ENCODE peak calls at places on chromosomes 3 and 15, in four cellular contexts. Z, I, F and B are unnamed samples. For H3K27me3 and H3K36me3, the result is how much of the 10 kb centered on the place peaks cover.

GRCh38 chr15:50627351-50628055 is 59.1 kb downstream of the TRPM7 start:
- DNase-seq in Z (peak), I (no peak), F (no peak), B (no peak)

GRCh38 chr15:91017716-91018115 is 4.7 kb downstream of the VPS33B start:
- DNase-seq in Z (no peak), I (no peak), F (no peak), B (no peak)

GRCh38 chr15:69469467-69470191 is 17.0 kb downstream of the RPLP1 start:
- DNase-seq in Z (no peak), I (no peak), F (no peak), B (no peak)

GRCh38 chr15:41517895-41518449 is 4.3 kb upstream of the LTK start:
- DNase-seq in Z (no peak), I (no peak), F (no peak), B (no peak)

GRCh38 chr3:122513386-122514122 is 1.2 kb downstream of the KPNA1 start:
- DNase-seq in Z (peak), I (no peak), F (no peak), B (no peak)

GRCh38 chr15:91101356-91101920 is 1.4 kb downstream of the SV2B start:
- DNase-seq in Z (no peak), I (no peak), F (no peak), B (no peak)

GRCh38 chr15:69557340-69558137 is 104.9 kb downstream of the RPLP1 start:
- DNase-seq in Z (peak), I (no peak), F (peak), B (no peak)

GRCh38 chr3:124261301-124261700 is 269.4 kb upstream of the ROPN1 start:
- DNase-seq in Z (no peak), I (no peak), F (peak), B (no peak)

GRCh38 chr3:186754006-186754405 is 29.4 kb upstream of the EIF4A2 start:
- DNase-seq in Z (peak), I (no peak), F (no peak), B (no peak)

GRCh38 chr3:132657869-132658747 is 1.5 kb downstream of the ACAD11 start:
- DNase-seq in Z (no peak), I (no peak), F (no peak), B (no peak)

GRCh38 chr15:27418729-27419128 is 447.7 kb downstream of the GABRG3 start:
- DNase-seq in Z (no peak), I (no peak), F (no peak), B (peak)

GRCh38 chr3:99681976-99682375 is 43.6 kb downstream of the COL8A1 start:
- DNase-seq in Z (no peak), I (no peak), F (no peak), B (no peak)

GRCh38 chr3:97889814-97890213 is 68.0 kb downstream of the CRYBG3 start:
- DNase-seq in Z (no peak), I (no peak), F (no peak), B (no peak)

DNA sequence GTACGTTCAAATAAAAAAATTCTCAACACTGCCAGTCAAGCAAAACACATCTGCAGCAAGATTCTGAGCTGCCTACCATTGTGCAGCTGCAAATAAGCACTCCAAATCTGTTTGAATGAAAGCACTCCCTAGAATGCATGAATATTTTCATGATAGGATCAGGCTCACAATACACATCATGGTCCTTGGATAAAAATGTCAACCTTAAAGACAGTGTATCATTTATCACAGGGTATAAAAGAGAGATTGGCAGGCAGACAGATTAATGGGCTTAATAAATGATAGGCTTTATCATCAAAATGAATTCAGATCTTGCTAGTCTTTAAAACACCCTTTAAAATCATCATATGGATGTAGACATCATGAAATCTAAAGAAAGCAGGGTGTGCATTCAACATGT is 9.2 kb downstream of the RYR3 start:
- DNase-seq in Z (no peak), I (no peak), F (no peak), B (no peak)
- H3K27me3 ChIP-seq in Z (under half), I (under half), F (under half), B (under half)

GRCh38 chr3:195237981-195238625 is 32.9 kb downstream of the XXYLT1 start:
- DNase-seq in Z (no peak), I (peak), F (no peak), B (peak)
- H3K36me3 ChIP-seq in Z (under half), I (under half), F (under half), B (under half)

GRCh38 chr15:96337991-96338771 is 7.7 kb downstream of the NR2F2 start:
- DNase-seq in Z (peak), I (no peak), F (peak), B (peak)
- H3K4me3 ChIP-seq in Z (no peak), I (no peak), F (peak), B (no peak)

GRCh38 chr15:100879461-100880138 is at the start of gene ALDH1A3:
- DNase-seq in Z (peak), I (peak), F (no peak), B (peak)
- H3K27me3 ChIP-seq in Z (half or more), I (half or more), F (under half), B (under half)

GRCh38 chr3:45969152-45969551 is 25.9 kb downstream of the CXCR6 start:
- DNase-seq in Z (no peak), I (no peak), F (no peak), B (no peak)
- H3K36me3 ChIP-seq in Z (half or more), I (half or more), F (under half), B (under half)

GRCh38 chr3:197428117-197428761 is 127.5 kb downstream of the BDH1 start:
- DNase-seq in Z (peak), I (peak), F (peak), B (no peak)
- H3K4me3 ChIP-seq in Z (no peak), I (no peak), F (no peak), B (no peak)